ENCODE peak calls at places on chromosome 7, in four cellular contexts. One of them, this sample, is unnamed.

GRCh38 chr7:124764071-124764846 is 1.3 kb downstream of the GPR37 start:
- DNase-seq in suprapubic skin: no peak
- DNase-seq in GM13977: no peak
- DNase-seq in WERI-Rb-1: no peak
- DNase-seq in this sample: no peak

GRCh38 chr7:112167144-112167543 is 39.1 kb downstream of the DOCK4 start:
- DNase-seq in suprapubic skin: no peak
- DNase-seq in GM13977: no peak
- DNase-seq in WERI-Rb-1: no peak
- DNase-seq in this sample: no peak

GRCh38 chr7:47635091-47636090 is 53.5 kb upstream of the TNS3 start:
- DNase-seq in suprapubic skin: no peak
- DNase-seq in GM13977: no peak
- DNase-seq in WERI-Rb-1: no peak
- DNase-seq in this sample: no peak

GRCh38 chr7:32586291-32587221 is 91.3 kb downstream of the AVL9 start:
- DNase-seq in suprapubic skin: no peak
- DNase-seq in GM13977: no peak
- DNase-seq in WERI-Rb-1: no peak
- DNase-seq in this sample: no peak

GRCh38 chr7:148935451-148935850 is 51.4 kb upstream of the EZH2 start:
- DNase-seq in suprapubic skin: no peak
- DNase-seq in GM13977: no peak
- DNase-seq in WERI-Rb-1: no peak
- DNase-seq in this sample: no peak

GRCh38 chr7:30163231-30163894 is 28.6 kb downstream of the MTURN start:
- DNase-seq in suprapubic skin: no peak
- DNase-seq in GM13977: peak; percentile 39
- DNase-seq in WERI-Rb-1: no peak
- DNase-seq in this sample: no peak

GRCh38 chr7:113087278-113087998 is 811 bp upstream of the GPR85 start:
- DNase-seq in suprapubic skin: no peak
- DNase-seq in GM13977: no peak
- DNase-seq in WERI-Rb-1: no peak
- DNase-seq in this sample: no peak

GRCh38 chr7:101232141-101232821 is 5.3 kb downstream of the CLDN15 start:
- DNase-seq in suprapubic skin: no peak
- DNase-seq in GM13977: no peak
- DNase-seq in WERI-Rb-1: no peak
- DNase-seq in this sample: no peak

GRCh38 chr7:81627565-81628287 is 142.1 kb downstream of the HGF start:
- DNase-seq in suprapubic skin: no peak
- DNase-seq in GM13977: no peak
- DNase-seq in WERI-Rb-1: no peak
- DNase-seq in this sample: no peak

GRCh38 chr7:8481752-8482446 is 48.5 kb downstream of the NXPH1 start:
- DNase-seq in suprapubic skin: no peak
- DNase-seq in GM13977: no peak
- DNase-seq in WERI-Rb-1: no peak
- DNase-seq in this sample: no peak

GRCh38 chr7:46386428-46387399 is 465.6 kb upstream of the IGFBP3 start:
- DNase-seq in suprapubic skin: no peak
- DNase-seq in GM13977: no peak
- DNase-seq in WERI-Rb-1: no peak
- DNase-seq in this sample: no peak

GRCh38 chr7:133484135-133484534 is 231.3 kb downstream of the EXOC4 start:
- DNase-seq in suprapubic skin: no peak
- DNase-seq in GM13977: no peak
- DNase-seq in WERI-Rb-1: peak; percentile 12
- DNase-seq in this sample: no peak

GRCh38 chr7:122303971-122304603 is 463 bp downstream of the FEZF1 start:
- DNase-seq in suprapubic skin: peak; percentile 79
- DNase-seq in GM13977: no peak
- DNase-seq in WERI-Rb-1: no peak
- DNase-seq in this sample: no peak

GRCh38 chr7:108049962-108050361 is 47.0 kb upstream of the LAMB1 start:
- DNase-seq in suprapubic skin: no peak
- DNase-seq in GM13977: no peak
- DNase-seq in WERI-Rb-1: no peak
- DNase-seq in this sample: no peak

GRCh38 chr7:108020585-108020984 is 17.6 kb upstream of the LAMB1 start:
- DNase-seq in suprapubic skin: no peak
- DNase-seq in GM13977: no peak
- DNase-seq in WERI-Rb-1: no peak
- DNase-seq in this sample: no peak

GRCh38 chr7:72336382-72336886 is 75.7 kb downstream of the CALN1 start:
- DNase-seq in suprapubic skin: no peak
- DNase-seq in GM13977: no peak
- DNase-seq in WERI-Rb-1: no peak
- DNase-seq in this sample: no peak

GRCh38 chr7:41206267-41206666 is 496.6 kb downstream of the INHBA start:
- DNase-seq in suprapubic skin: no peak
- DNase-seq in GM13977: no peak
- DNase-seq in WERI-Rb-1: no peak
- DNase-seq in this sample: no peak

GRCh38 chr7:48962821-48963505 is 38.6 kb downstream of the CDC14C start:
- DNase-seq in suprapubic skin: no peak
- DNase-seq in GM13977: no peak
- DNase-seq in WERI-Rb-1: no peak
- DNase-seq in this sample: no peak

GRCh38 chr7:19982841-19983835 is 209.7 kb upstream of the TMEM196 start:
- DNase-seq in suprapubic skin: no peak
- DNase-seq in GM13977: no peak
- DNase-seq in WERI-Rb-1: peak; percentile 67
- DNase-seq in this sample: no peak

GRCh38 chr7:20441346-20441745 is 110.6 kb downstream of the ITGB8 start:
- DNase-seq in suprapubic skin: no peak
- DNase-seq in GM13977: no peak
- DNase-seq in WERI-Rb-1: no peak
- DNase-seq in this sample: no peak

DNA sequence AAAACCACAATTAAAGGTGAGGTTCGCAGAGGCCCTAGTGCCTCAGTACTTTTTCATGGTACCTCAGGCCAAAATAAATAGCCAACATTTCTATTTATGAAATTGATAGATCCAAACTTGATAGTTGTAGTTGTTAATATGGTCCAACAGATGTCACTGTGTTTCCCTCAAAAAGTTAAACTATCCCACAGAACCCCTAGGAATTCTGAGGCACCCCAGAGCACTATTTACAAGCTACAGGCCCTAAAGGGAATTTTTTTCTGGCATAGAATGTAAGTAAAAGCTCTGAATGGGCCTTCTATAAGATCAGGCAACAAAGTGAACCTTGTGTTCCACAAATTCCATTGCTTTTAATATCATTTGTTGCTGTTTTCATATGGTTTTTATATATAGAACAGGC is 3.8 kb upstream of the ARL4A start:
- DNase-seq in suprapubic skin: no peak
- DNase-seq in GM13977: no peak
- DNase-seq in WERI-Rb-1: no peak
- DNase-seq in this sample: no peak
- TF ChIP-seq CTCF in suprapubic skin: peak; percentile 7
- TF ChIP-seq CTCF in GM13977: peak; percentile 3
- TF ChIP-seq CTCF in WERI-Rb-1: no peak
- TF ChIP-seq CTCF in this sample: peak; percentile 28

DNA sequence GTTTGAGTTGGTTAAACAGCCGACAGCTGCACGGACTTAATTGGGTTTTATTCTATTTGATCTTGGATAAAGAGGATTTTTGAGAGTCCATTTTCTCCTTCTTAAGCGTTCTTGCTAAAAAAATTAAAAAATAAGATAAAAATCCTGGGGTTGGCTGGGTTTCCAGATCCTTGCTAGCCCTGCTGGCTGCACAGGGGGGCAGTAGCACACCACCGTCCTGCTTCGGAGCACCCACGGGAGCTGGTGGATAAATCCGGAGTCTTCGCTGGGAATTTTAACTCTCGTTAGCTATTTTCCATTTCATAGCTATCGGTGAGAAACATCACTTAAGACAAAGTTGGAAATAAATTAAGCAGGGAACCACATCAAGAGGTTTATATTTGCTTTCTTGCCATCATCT is 792.1 kb downstream of the TYW1 start:
- DNase-seq in suprapubic skin: no peak
- DNase-seq in GM13977: no peak
- DNase-seq in WERI-Rb-1: peak; percentile 46
- DNase-seq in this sample: no peak
- TF ChIP-seq CTCF in suprapubic skin: no peak
- TF ChIP-seq CTCF in GM13977: no peak
- TF ChIP-seq CTCF in WERI-Rb-1: peak; percentile 72
- TF ChIP-seq CTCF in this sample: no peak

DNA sequence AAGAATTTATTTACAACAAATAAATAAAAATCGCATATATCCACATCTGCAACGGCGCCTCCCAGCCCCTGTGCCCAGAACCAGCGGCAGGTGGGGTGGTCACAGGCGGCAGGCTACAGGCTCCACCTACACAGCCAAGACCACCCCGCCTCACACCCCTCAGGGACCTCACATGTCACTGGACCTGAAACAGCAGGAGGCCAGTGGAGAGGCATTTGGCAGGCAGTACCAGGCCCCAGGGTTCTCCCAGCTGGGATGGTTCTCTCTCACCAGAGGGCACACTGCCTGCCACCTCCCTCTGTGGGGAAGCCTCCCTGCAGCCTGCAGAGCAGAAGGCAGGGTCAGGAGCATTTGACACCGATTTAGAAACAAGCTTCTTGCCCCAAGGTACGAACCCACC is 81.5 kb downstream of the MAD1L1 start:
- DNase-seq in suprapubic skin: no peak
- DNase-seq in GM13977: no peak
- DNase-seq in WERI-Rb-1: no peak
- DNase-seq in this sample: no peak
- TF ChIP-seq CTCF in suprapubic skin: no peak
- TF ChIP-seq CTCF in GM13977: no peak
- TF ChIP-seq CTCF in WERI-Rb-1: no peak
- TF ChIP-seq CTCF in this sample: no peak

DNA sequence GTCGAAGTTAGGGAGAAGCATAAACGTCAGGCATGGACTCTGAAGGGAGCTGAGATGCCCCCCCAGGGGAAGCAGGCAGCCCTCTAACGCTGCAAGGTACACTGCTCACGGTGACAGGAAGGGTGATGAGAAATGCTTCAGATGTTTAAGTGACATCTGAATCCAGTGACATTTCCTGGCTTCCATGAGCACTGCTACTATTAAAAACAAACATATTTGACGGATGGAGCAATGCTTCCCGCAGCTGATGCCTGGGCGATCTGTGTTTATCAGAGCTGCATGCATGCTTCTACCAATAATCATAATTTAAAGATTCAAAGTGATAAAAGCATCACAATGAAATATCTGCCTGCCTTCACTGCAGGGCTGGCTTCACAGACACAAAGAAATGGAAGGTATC is 66.0 kb upstream of the AOAH start:
- DNase-seq in suprapubic skin: no peak
- DNase-seq in GM13977: no peak
- DNase-seq in WERI-Rb-1: no peak
- DNase-seq in this sample: no peak
- TF ChIP-seq CTCF in suprapubic skin: no peak
- TF ChIP-seq CTCF in GM13977: no peak
- TF ChIP-seq CTCF in WERI-Rb-1: no peak
- TF ChIP-seq CTCF in this sample: no peak

DNA sequence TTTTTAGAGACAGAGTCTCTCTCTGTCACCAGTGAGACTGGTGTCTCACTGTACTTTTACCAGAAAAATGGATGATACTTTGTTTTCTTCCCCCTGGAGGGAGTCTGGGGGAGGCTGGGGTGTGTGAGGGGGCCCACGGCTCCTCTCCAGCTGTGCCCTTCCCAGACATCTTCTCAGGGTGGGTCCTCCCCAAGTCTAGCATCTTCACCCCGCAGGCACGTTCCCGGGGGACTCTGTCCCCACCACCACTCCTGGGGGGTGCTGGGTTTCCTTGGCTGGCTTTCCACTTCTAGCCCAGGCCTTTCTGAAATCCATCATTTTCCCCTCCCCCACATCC is 61.8 kb upstream of the MKRN1 start:
- DNase-seq in suprapubic skin: no peak
- DNase-seq in GM13977: no peak
- DNase-seq in WERI-Rb-1: no peak
- DNase-seq in this sample: no peak
- TF ChIP-seq CTCF in suprapubic skin: no peak
- TF ChIP-seq CTCF in GM13977: no peak
- TF ChIP-seq CTCF in WERI-Rb-1: no peak
- TF ChIP-seq CTCF in this sample: no peak

DNA sequence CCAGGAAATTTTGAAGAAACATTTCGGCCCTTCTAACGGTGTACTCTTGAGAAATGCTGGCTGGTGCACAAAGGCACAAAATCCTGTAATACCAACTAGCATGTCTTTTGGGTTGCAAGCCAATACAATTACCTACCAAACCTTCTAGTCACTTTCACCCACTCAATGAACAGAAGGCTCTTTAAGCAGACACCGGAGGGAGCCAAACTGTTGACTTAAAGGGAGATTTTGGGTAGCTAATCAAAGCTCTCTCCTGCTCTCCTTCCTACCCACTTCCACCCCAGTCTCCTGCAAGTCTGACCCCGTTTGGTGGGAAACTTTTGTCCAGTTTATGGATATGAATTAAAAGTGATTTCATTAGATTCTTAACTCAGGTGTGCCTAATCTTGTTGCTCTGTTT is 24.0 kb downstream of the GRM3 start:
- DNase-seq in suprapubic skin: no peak
- DNase-seq in GM13977: no peak
- DNase-seq in WERI-Rb-1: peak; percentile 50
- DNase-seq in this sample: no peak
- TF ChIP-seq CTCF in suprapubic skin: no peak
- TF ChIP-seq CTCF in GM13977: peak; percentile 66
- TF ChIP-seq CTCF in WERI-Rb-1: peak; percentile 53
- TF ChIP-seq CTCF in this sample: no peak

GRCh38 chr7:116524609-116525297 is at the start of gene CAV1:
- DNase-seq in suprapubic skin: peak; percentile 88
- DNase-seq in GM13977: peak; percentile 53
- DNase-seq in WERI-Rb-1: peak; percentile 12
- DNase-seq in this sample: no peak
- TF ChIP-seq CTCF in suprapubic skin: peak; percentile 9
- TF ChIP-seq CTCF in GM13977: no peak
- TF ChIP-seq CTCF in WERI-Rb-1: no peak
- TF ChIP-seq CTCF in this sample: no peak

DNA sequence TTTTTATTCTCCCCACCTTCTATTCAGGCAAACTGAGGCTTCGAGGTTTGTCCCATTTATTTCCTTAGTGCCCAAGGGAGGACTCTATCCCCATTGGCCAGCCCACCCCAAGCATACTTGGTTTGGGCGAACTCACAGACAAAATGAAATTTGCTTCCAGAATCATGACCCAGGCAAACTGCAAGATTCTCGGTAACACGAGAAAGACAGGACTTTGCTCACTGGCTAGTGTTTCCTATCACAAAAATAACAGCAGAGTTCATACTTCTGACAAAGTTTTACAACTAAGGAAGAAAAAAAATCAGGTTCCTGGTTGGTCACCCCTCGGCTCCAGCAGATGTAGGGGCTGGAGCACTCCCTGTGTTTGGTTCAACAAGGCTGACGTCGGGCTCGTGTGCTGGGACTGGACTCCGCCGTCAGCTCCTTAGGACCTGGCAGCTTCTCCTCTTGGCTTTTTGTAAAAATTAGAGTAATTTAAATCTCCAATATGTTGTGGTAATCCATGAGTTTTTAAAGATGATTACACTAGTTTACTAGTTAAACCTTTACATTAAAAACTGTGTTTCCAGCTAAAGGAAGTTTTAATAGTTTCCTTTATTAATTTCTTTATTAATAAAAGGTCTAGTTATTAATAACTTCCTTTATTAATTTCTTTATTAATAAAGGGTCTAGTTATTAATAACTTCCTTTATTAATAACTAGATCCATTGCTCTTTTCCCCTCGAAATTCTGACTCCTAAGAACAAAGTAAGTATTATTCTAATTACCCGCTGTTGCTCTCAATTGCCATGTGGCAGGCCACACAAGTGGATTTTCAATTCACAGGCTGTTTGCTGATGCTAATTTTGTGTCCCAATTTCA is 115.6 kb upstream of the RNF32 start:
- DNase-seq in suprapubic skin: no peak
- DNase-seq in GM13977: no peak
- DNase-seq in WERI-Rb-1: no peak
- DNase-seq in this sample: no peak
- TF ChIP-seq CTCF in suprapubic skin: no peak
- TF ChIP-seq CTCF in GM13977: no peak
- TF ChIP-seq CTCF in WERI-Rb-1: no peak
- TF ChIP-seq CTCF in this sample: no peak